ENCODE peak calls at places on chromosome 6, in six cellular contexts. One of them, this sample, is unnamed.

GRCh38 chr6:125099211-125100017 is 54.2 kb upstream of the TPD52L1 start:
- DNase-seq in SW480: peak; percentile 70
- DNase-seq in HT1080: peak; percentile 74
- DNase-seq in HEK293T: peak; percentile 72
- DNase-seq in stimulated activated CD8-positive, alpha-beta memory T cell treated with anti-CD3 and anti-CD28 coated beads, Interleukin-15, amount 100 ng/mL, for 4 hours: no peak
- DNase-seq in Calu3: peak; percentile 56
- DNase-seq in this sample: peak; percentile 48

GRCh38 chr6:141326426-141326825 is 806.3 kb upstream of the GJE1 start:
- DNase-seq in SW480: peak; percentile 89
- DNase-seq in HT1080: peak; percentile 96
- DNase-seq in HEK293T: no peak
- DNase-seq in stimulated activated CD8-positive, alpha-beta memory T cell treated with anti-CD3 and anti-CD28 coated beads, Interleukin-15, amount 100 ng/mL, for 4 hours: peak; percentile 47
- DNase-seq in Calu3: peak; percentile 27
- DNase-seq in this sample: no peak

GRCh38 chr6:11224252-11224965 is 8.1 kb downstream of the NEDD9 start:
- DNase-seq in SW480: no peak
- DNase-seq in HT1080: no peak
- DNase-seq in HEK293T: no peak
- DNase-seq in stimulated activated CD8-positive, alpha-beta memory T cell treated with anti-CD3 and anti-CD28 coated beads, Interleukin-15, amount 100 ng/mL, for 4 hours: no peak
- DNase-seq in Calu3: no peak
- DNase-seq in this sample: no peak

GRCh38 chr6:160999508-160999907 is 7.9 kb downstream of the MAP3K4 start:
- DNase-seq in SW480: no peak
- DNase-seq in HT1080: no peak
- DNase-seq in HEK293T: no peak
- DNase-seq in stimulated activated CD8-positive, alpha-beta memory T cell treated with anti-CD3 and anti-CD28 coated beads, Interleukin-15, amount 100 ng/mL, for 4 hours: no peak
- DNase-seq in Calu3: no peak
- DNase-seq in this sample: no peak

GRCh38 chr6:52389626-52390360 is 27.8 kb downstream of the PAQR8 start:
- DNase-seq in SW480: peak; percentile 76
- DNase-seq in HT1080: peak; percentile 83
- DNase-seq in HEK293T: no peak
- DNase-seq in stimulated activated CD8-positive, alpha-beta memory T cell treated with anti-CD3 and anti-CD28 coated beads, Interleukin-15, amount 100 ng/mL, for 4 hours: no peak
- DNase-seq in Calu3: peak; percentile 84
- DNase-seq in this sample: no peak

GRCh38 chr6:146355521-146356100 is 188.0 kb upstream of the RAB32 start:
- DNase-seq in SW480: no peak
- DNase-seq in HT1080: peak; percentile 17
- DNase-seq in HEK293T: no peak
- DNase-seq in stimulated activated CD8-positive, alpha-beta memory T cell treated with anti-CD3 and anti-CD28 coated beads, Interleukin-15, amount 100 ng/mL, for 4 hours: no peak
- DNase-seq in Calu3: no peak
- DNase-seq in this sample: no peak

GRCh38 chr6:158506577-158506976 is 53.3 kb upstream of the TMEM181 start:
- DNase-seq in SW480: no peak
- DNase-seq in HT1080: peak; percentile 37
- DNase-seq in HEK293T: peak; percentile 82
- DNase-seq in stimulated activated CD8-positive, alpha-beta memory T cell treated with anti-CD3 and anti-CD28 coated beads, Interleukin-15, amount 100 ng/mL, for 4 hours: no peak
- DNase-seq in Calu3: no peak
- DNase-seq in this sample: peak; percentile 30

GRCh38 chr6:31401403-31401802 is 2.0 kb upstream of the MICA start:
- DNase-seq in SW480: peak; percentile 62
- DNase-seq in HT1080: peak; percentile 93
- DNase-seq in HEK293T: no peak
- DNase-seq in stimulated activated CD8-positive, alpha-beta memory T cell treated with anti-CD3 and anti-CD28 coated beads, Interleukin-15, amount 100 ng/mL, for 4 hours: no peak
- DNase-seq in Calu3: peak; percentile 79
- DNase-seq in this sample: no peak

GRCh38 chr6:24936641-24937317 is 1.0 kb upstream of the RIPOR2 start:
- DNase-seq in SW480: no peak
- DNase-seq in HT1080: no peak
- DNase-seq in HEK293T: no peak
- DNase-seq in stimulated activated CD8-positive, alpha-beta memory T cell treated with anti-CD3 and anti-CD28 coated beads, Interleukin-15, amount 100 ng/mL, for 4 hours: no peak
- DNase-seq in Calu3: no peak
- DNase-seq in this sample: no peak

GRCh38 chr6:143823463-143824006 is 19.6 kb upstream of the LTV1 start:
- DNase-seq in SW480: peak; percentile 28
- DNase-seq in HT1080: peak; percentile 60
- DNase-seq in HEK293T: no peak
- DNase-seq in stimulated activated CD8-positive, alpha-beta memory T cell treated with anti-CD3 and anti-CD28 coated beads, Interleukin-15, amount 100 ng/mL, for 4 hours: no peak
- DNase-seq in Calu3: no peak
- DNase-seq in this sample: no peak

GRCh38 chr6:70706491-70707123 is 38.9 kb downstream of the SMAP1 start:
- DNase-seq in SW480: peak; percentile 16
- DNase-seq in HT1080: peak; percentile 15
- DNase-seq in HEK293T: no peak
- DNase-seq in stimulated activated CD8-positive, alpha-beta memory T cell treated with anti-CD3 and anti-CD28 coated beads, Interleukin-15, amount 100 ng/mL, for 4 hours: no peak
- DNase-seq in Calu3: peak; percentile 28
- DNase-seq in this sample: no peak

GRCh38 chr6:25612666-25613065 is 39.3 kb upstream of the SCGN start:
- DNase-seq in SW480: no peak
- DNase-seq in HT1080: peak; percentile 4
- DNase-seq in HEK293T: no peak
- DNase-seq in stimulated activated CD8-positive, alpha-beta memory T cell treated with anti-CD3 and anti-CD28 coated beads, Interleukin-15, amount 100 ng/mL, for 4 hours: no peak
- DNase-seq in Calu3: no peak
- DNase-seq in this sample: no peak